ENCODE peak calls at places on chromosomes 16 and 17, in five cellular contexts. T, M, H, R and L are unnamed samples.

GRCh38 chr16:88703486-88704309 is 2.5 kb downstream of the RNF166 start:
- DNase-seq in T (no peak), M (peak), H (no peak), R (no peak), L (no peak)

GRCh38 chr16:81376880-81377279 is 62.1 kb downstream of the GAN start:
- DNase-seq in T (no peak), M (no peak), H (no peak), R (no peak), L (no peak)

GRCh38 chr17:34763727-34764665 is 184.6 kb downstream of the TMEM132E start:
- DNase-seq in T (no peak), M (no peak), H (no peak), R (no peak), L (no peak)

GRCh38 chr16:30715777-30716445 is 16.9 kb downstream of the SRCAP start:
- DNase-seq in T (no peak), M (peak), H (no peak), R (no peak), L (no peak)

GRCh38 chr16:49498241-49499017 is 124.8 kb downstream of the C16orf78 start:
- DNase-seq in T (no peak), M (no peak), H (no peak), R (no peak), L (no peak)

GRCh38 chr16:10752843-10753523 is 9.3 kb downstream of the NUBP1 start:
- DNase-seq in T (no peak), M (peak), H (no peak), R (no peak), L (peak)

GRCh38 chr16:58460219-58460610 is 39.7 kb upstream of the NDRG4 start:
- DNase-seq in T (no peak), M (no peak), H (no peak), R (no peak), L (no peak)

GRCh38 chr17:50056961-50057330 is 1.0 kb downstream of the ITGA3 start:
- DNase-seq in T (peak), M (no peak), H (no peak), R (no peak), L (no peak)

GRCh38 chr17:28041844-28042656 is 427 bp upstream of the NLK start:
- DNase-seq in T (no peak), M (no peak), H (no peak), R (no peak), L (no peak)

GRCh38 chr16:54253118-54253517 is 33.5 kb downstream of the IRX3 start:
- DNase-seq in T (no peak), M (no peak), H (no peak), R (peak), L (no peak)

GRCh38 chr16:70432304-70432799 is 6.5 kb downstream of the ST3GAL2 start:
- DNase-seq in T (no peak), M (no peak), H (no peak), R (no peak), L (no peak)

GRCh38 chr16:30896203-30896889 is at the start of gene CTF1:
- DNase-seq in T (peak), M (no peak), H (peak), R (peak), L (peak)

GRCh38 chr16:30741461-30741914 is 6.7 kb upstream of the PHKG2 start:
- DNase-seq in T (peak), M (no peak), H (no peak), R (peak), L (no peak)

GRCh38 chr17:48555183-48555615 is 10.3 kb upstream of the HOXB2 start:
- DNase-seq in T (peak), M (peak), H (no peak), R (no peak), L (no peak)

GRCh38 chr16:20803192-20803560 is 3.1 kb downstream of the ERI2 start:
- DNase-seq in T (no peak), M (no peak), H (no peak), R (no peak), L (no peak)